ENCODE peak calls at places on chromosome 13, in six cellular contexts. T, K, F, S, J and X are unnamed samples.

GRCh38 chr13:74325106-74325505 is 190.9 kb upstream of the KLF12 start:
- DNase-seq in T (no peak), K (no peak), F (peak; percentile 87), S (no peak), J (no peak), X (no peak)

GRCh38 chr13:77176350-77176749 is 149.4 kb upstream of the FBXL3 start:
- DNase-seq in T (no peak), K (no peak), F (peak; percentile 89), S (no peak), J (no peak), X (no peak)

GRCh38 chr13:66803759-66804456 is 426.2 kb downstream of the PCDH9 start:
- DNase-seq in T (no peak), K (no peak), F (peak; percentile 2), S (no peak), J (no peak), X (no peak)

GRCh38 chr13:113086991-113087922 is 18.3 kb upstream of the F7 start:
- DNase-seq in T (no peak), K (no peak), F (no peak), S (no peak), J (no peak), X (no peak)

GRCh38 chr13:99335603-99336002 is 28.4 kb upstream of the GPR183 start:
- DNase-seq in T (peak; percentile 76), K (no peak), F (no peak), S (no peak), J (peak; percentile 59), X (no peak)

GRCh38 chr13:112956516-112957294 is 12.3 kb upstream of the MCF2L start:
- DNase-seq in T (no peak), K (no peak), F (no peak), S (no peak), J (peak; percentile 28), X (no peak)

GRCh38 chr13:27463500-27463899 is 13.1 kb upstream of the MTIF3 start:
- DNase-seq in T (no peak), K (no peak), F (no peak), S (no peak), J (no peak), X (no peak)

GRCh38 chr13:38941353-38941945 is 49.2 kb downstream of the STOML3 start:
- DNase-seq in T (no peak), K (no peak), F (no peak), S (no peak), J (no peak), X (no peak)

GRCh38 chr13:45149964-45150363 is 29.7 kb downstream of the GTF2F2 start:
- DNase-seq in T (no peak), K (no peak), F (peak; percentile 31), S (no peak), J (no peak), X (no peak)

GRCh38 chr13:39929583-39929982 is 274.1 kb downstream of the COG6 start:
- DNase-seq in T (no peak), K (no peak), F (no peak), S (no peak), J (no peak), X (no peak)

GRCh38 chr13:51212808-51213728 is 9.1 kb upstream of the FAM124A start:
- DNase-seq in T (no peak), K (no peak), F (no peak), S (no peak), J (no peak), X (no peak)

GRCh38 chr13:44732503-44733098 is 156.5 kb upstream of the TSC22D1 start:
- DNase-seq in T (no peak), K (no peak), F (no peak), S (no peak), J (no peak), X (no peak)

GRCh38 chr13:99589575-99589974 is 88.3 kb downstream of the TM9SF2 start:
- DNase-seq in T (no peak), K (no peak), F (no peak), S (no peak), J (no peak), X (no peak)

GRCh38 chr13:25948910-25949309 is 102.9 kb downstream of the SHISA2 start:
- DNase-seq in T (no peak), K (no peak), F (no peak), S (no peak), J (no peak), X (no peak)

GRCh38 chr13:107907065-107907464 is 308.3 kb downstream of the LIG4 start:
- DNase-seq in T (no peak), K (no peak), F (peak; percentile 42), S (no peak), J (no peak), X (no peak)

GRCh38 chr13:29162638-29163037 is 342.5 kb downstream of the MTUS2 start:
- DNase-seq in T (peak; percentile 37), K (no peak), F (no peak), S (no peak), J (no peak), X (no peak)

GRCh38 chr13:68692049-68692448 is 1415.6 kb upstream of the ATXN8OS start:
- DNase-seq in T (no peak), K (no peak), F (no peak), S (no peak), J (no peak), X (no peak)

GRCh38 chr13:43245374-43245964 is 222.1 kb downstream of the DNAJC15 start:
- DNase-seq in T (no peak), K (no peak), F (peak; percentile 92), S (no peak), J (no peak), X (no peak)

GRCh38 chr13:67932991-67933390 is 702.9 kb upstream of the PCDH9 start:
- DNase-seq in T (no peak), K (no peak), F (no peak), S (no peak), J (no peak), X (no peak)

GRCh38 chr13:38641164-38641948 is 45.5 kb upstream of the FREM2 start:
- DNase-seq in T (no peak), K (no peak), F (no peak), S (no peak), J (no peak), X (no peak)

GRCh38 chr13:104584481-104584880 is 1518.3 kb upstream of the SLC10A2 start:
- DNase-seq in T (no peak), K (no peak), F (peak; percentile 58), S (no peak), J (no peak), X (no peak)

GRCh38 chr13:104577029-104577820 is 1511.0 kb upstream of the SLC10A2 start:
- DNase-seq in T (no peak), K (no peak), F (peak; percentile 16), S (no peak), J (no peak), X (no peak)

GRCh38 chr13:60654405-60654804 is 257.4 kb downstream of the TDRD3 start:
- DNase-seq in T (peak; percentile 30), K (peak; percentile 75), F (no peak), S (no peak), J (no peak), X (no peak)

GRCh38 chr13:49789961-49790360 is 2.5 kb downstream of the KPNA3 start:
- DNase-seq in T (no peak), K (no peak), F (no peak), S (no peak), J (no peak), X (no peak)

GRCh38 chr13:49786609-49787008 is 5.9 kb downstream of the KPNA3 start:
- DNase-seq in T (no peak), K (no peak), F (no peak), S (no peak), J (no peak), X (no peak)

GRCh38 chr13:49791214-49791752 is 1.2 kb downstream of the KPNA3 start:
- DNase-seq in T (peak; percentile 77), K (no peak), F (peak; percentile 35), S (no peak), J (peak; percentile 53), X (no peak)

GRCh38 chr13:49792550-49793324 is at the start of gene KPNA3:
- DNase-seq in T (peak; percentile 99), K (peak; percentile 98), F (peak; percentile 96), S (peak; percentile 91), J (peak; percentile 98), X (peak; percentile 95)

GRCh38 chr13:49791753-49792549 is 531 bp downstream of the KPNA3 start:
- DNase-seq in T (peak; percentile 76), K (peak; percentile 73), F (peak; percentile 36), S (no peak), J (peak; percentile 67), X (peak; percentile 69)
- TF ChIP-seq POLR2A in T (peak; percentile 21), K (peak; percentile 8), F (peak; percentile 55), S (no peak), J (peak; percentile 31), X (no peak)

DNA sequence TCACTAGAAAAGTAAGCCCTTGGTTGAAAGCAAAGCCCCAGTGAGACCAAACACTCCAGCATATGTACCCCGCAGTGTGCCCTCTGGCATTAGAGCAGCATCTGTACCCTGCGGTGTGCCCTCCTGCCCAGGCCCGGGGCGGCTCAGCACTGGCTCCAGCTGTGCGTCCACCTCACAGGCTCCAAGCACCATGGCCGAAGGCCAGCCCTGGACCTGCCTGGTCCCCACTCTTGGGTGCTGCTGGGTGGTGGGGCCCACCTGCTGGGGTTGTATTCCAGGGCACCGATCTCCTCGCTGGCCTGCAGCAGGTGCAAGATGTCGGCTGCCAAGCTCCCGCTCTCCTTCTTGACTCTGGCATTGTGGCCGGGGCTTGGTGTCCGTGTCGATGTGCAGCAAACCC is 230.2 kb downstream of the TUBA3C start:
- DNase-seq in T (no peak), K (no peak), F (no peak), S (no peak), J (no peak), X (no peak)
- TF ChIP-seq POLR2A in T (no peak), K (no peak), F (no peak), S (no peak), J (no peak), X (no peak)

DNA sequence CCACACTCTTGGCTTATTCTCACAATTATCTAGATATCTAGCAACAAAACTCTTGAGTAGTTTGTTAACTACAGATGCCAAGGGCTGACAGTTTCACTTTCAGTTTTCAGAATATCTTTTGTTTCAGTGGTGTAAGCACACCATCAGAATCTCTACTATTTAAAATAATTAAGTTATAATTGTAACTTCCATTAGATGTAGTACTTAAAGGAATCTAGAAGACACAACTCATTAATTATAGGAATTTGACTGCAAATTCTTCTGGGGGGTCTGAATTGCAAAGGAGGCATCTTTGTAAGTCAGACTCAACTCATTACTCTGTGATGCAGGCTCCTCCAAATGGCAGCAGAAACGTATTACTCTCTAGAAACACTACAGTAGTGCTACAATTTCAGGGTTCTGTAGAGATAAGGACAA is 44.9 kb upstream of the USPL1 start:
- DNase-seq in T (peak; percentile 75), K (no peak), F (peak; percentile 57), S (no peak), J (no peak), X (no peak)
- TF ChIP-seq POLR2A in T (no peak), K (no peak), F (no peak), S (no peak), J (no peak), X (no peak)

GRCh38 chr13:46751811-46752635 is 44.9 kb downstream of the ESD start:
- DNase-seq in T (peak; percentile 87), K (no peak), F (peak; percentile 45), S (no peak), J (peak; percentile 54), X (no peak)

GRCh38 chr13:46756977-46757376 is 40.0 kb downstream of the ESD start:
- DNase-seq in T (no peak), K (no peak), F (peak; percentile 48), S (no peak), J (no peak), X (no peak)

GRCh38 chr13:46754812-46755211 is 42.1 kb downstream of the ESD start:
- DNase-seq in T (no peak), K (no peak), F (no peak), S (no peak), J (no peak), X (no peak)

GRCh38 chr13:46753137-46753536 is 43.8 kb downstream of the ESD start:
- DNase-seq in T (no peak), K (no peak), F (no peak), S (no peak), J (no peak), X (no peak)

GRCh38 chr13:46753917-46754316 is 43.0 kb downstream of the ESD start:
- DNase-seq in T (no peak), K (no peak), F (no peak), S (no peak), J (no peak), X (no peak)
- TF ChIP-seq POLR2A in T (no peak), K (no peak), F (no peak), S (no peak), J (no peak), X (no peak)